ENCODE peak calls at places on chromosomes 4 and X, in four cellular contexts. C is right atrium auricular region, B is uterus, L is left lung. E is an unnamed sample. For H3K9me3, the result is how much of the 10 kb centered on the place peaks cover.

GRCh38 chr4:190014771-190015537 is 12.1 kb downstream of the FRG2 start:
- DNase-seq in C (no peak), L (no peak), B (no peak), E (no peak)

GRCh38 chrX:119266364-119266995 is 30.4 kb downstream of the PGRMC1 start:
- DNase-seq in L (no peak), B (no peak), C (peak), E (no peak)

GRCh38 chrX:25015486-25016360 is at the start of gene ARX:
- DNase-seq in C (no peak), B (no peak), L (peak), E (no peak)

GRCh38 chrX:38172596-38172995 is 48.1 kb downstream of the SRPX start:
- DNase-seq in B (no peak), C (no peak), L (no peak), E (no peak)

GRCh38 chrX:20412871-20413486 is 146.3 kb upstream of the RPS6KA3 start:
- DNase-seq in C (no peak), B (no peak), L (peak), E (no peak)

GRCh38 chr4:2935762-2936743 is 27.2 kb downstream of the NOP14 start:
- DNase-seq in C (no peak), L (peak), B (no peak), E (peak)

GRCh38 chr4:6245246-6246169 is 24.1 kb upstream of the WFS1 start:
- DNase-seq in C (no peak), B (no peak), L (no peak), E (no peak)

GRCh38 chr4:130393246-130394041 is 1297.5 kb downstream of the C4orf33 start:
- DNase-seq in C (no peak), L (no peak), B (no peak), E (no peak)

GRCh38 chr4:79334341-79334740 is 8.5 kb upstream of the NAA11 start:
- DNase-seq in C (no peak), L (no peak), B (no peak), E (no peak)

GRCh38 chrX:100926453-100926852 is 2.3 kb downstream of the XKRX start:
- DNase-seq in L (no peak), C (no peak), B (no peak), E (no peak)
- H3K4me3 ChIP-seq in L (peak), C (no peak), B (no peak), E (no peak)

GRCh38 chr4:185441479-185441878 is 15.7 kb upstream of the UFSP2 start:
- DNase-seq in L (no peak), B (no peak), C (no peak), E (no peak)
- H3K27ac ChIP-seq in L (no peak), B (no peak), C (no peak), E (no peak)

DNA sequence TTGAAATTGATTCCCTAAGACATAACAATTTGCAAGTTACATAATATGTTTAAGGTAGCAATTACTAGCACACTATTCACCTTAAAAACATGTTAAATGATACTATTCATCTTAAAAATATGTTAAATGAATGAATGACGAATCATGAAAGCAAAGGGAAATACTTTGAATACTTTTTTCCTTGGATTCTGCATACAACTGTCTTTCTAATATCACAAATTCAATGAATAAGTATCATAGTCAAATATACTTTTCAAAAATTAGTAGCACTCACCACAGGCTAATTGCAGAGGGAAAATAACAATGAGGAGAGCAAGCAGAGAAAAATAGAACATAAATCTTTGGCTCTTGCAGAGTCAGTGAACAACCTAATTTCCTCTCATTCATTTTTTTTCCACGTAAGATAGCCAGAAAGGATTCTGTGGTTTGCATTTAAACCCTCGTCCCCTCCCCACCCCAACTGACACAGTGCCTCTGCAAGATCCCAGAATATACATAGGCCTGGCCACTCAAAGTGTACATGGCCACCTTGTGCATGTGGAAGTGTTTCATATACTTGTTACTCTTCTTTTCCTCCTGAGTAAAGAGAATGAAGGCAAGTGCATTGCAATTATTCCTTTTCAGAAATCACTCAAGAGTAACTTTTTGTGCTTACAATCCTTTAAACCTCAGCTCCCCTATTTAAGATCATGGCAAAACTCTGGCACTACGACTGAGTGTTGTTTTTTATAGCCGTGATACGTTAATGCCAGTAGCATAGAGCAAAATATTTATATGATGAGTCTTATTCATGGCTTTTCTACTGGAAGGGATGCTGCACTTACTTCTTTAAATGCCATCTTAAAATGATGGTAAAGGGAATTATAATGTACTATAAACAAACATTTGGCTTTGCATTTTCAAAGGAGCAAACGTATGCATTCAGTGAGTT is 236.4 kb downstream of the PDGFC start:
- DNase-seq in C (no peak), L (no peak), B (no peak), E (no peak)
- H3K9me3 ChIP-seq in C (under half), L (under half), B (under half), E (under half)

GRCh38 chr4:141636077-141636770 is at the start of gene IL15:
- DNase-seq in L (peak), C (peak), B (peak), E (peak)

GRCh38 chr4:141635726-141636076 is 682 bp upstream of the IL15 start:
- DNase-seq in L (no peak), B (no peak), C (no peak), E (no peak)

GRCh38 chr4:141636771-141637460 is 533 bp downstream of the IL15 start:
- DNase-seq in B (peak), C (no peak), L (peak), E (peak)

GRCh38 chr4:141640692-141641091 is 4.3 kb downstream of the IL15 start:
- DNase-seq in B (no peak), C (no peak), L (no peak), E (no peak)

DNA sequence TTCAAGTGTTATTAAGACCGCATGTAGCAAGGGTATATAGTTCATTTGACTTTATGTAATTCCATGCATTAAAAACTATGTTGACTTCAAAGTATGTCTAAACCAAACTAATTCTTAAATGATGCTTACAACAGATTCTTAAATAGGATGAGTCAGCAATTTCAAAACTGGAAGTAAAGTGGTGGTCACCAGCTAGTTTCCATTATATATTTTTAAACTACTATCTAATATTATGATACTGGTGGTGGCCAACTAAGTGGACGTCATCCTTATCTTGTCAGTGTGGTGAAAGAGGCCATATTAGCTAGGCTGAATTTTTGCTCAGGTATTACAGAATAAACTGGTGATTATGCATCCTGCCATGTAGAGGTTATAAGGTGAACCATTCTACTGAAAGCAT is 1.2 kb downstream of the IL15 start:
- DNase-seq in L (no peak), B (no peak), C (no peak), E (no peak)
- H3K4me3 ChIP-seq in L (peak), B (peak), C (peak), E (peak)

DNA sequence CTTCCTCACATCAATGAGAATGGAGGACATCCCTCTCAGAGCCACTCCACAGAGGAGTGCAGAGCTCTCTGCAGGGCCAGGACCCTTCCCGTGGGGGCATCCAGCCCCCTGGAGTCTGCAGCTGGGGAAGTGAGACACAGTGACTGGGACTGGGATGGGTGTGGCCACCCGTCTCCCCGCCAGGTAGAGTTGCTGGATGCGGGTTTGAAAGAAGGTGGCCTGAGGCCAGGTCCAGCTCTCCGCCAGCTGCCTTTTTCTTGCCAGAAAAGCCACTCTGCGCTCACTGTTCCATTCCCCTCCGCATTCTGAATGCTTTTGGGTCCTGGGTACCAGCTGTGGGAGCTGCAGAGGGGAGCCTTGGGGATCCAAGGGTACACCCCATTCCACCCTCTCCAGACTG is 82.6 kb downstream of the ABLIM2 start:
- DNase-seq in B (no peak), C (no peak), L (no peak), E (no peak)
- H3K27ac ChIP-seq in B (no peak), C (no peak), L (no peak), E (no peak)

E was measured in breast epithelium.